ENCODE peak calls at places on chromosomes 5 and 9, in four cellular contexts. N is stimulated activated naive B cell treated with anti-CD40 and anti-IgM and Interleukin-4, amounts not matched to agents 10 μg/mL and 1 μg/mL and 100 μg/mL, for 72 hours; M is mucosa of descending colon; A is C1 segment of cervical spinal cord. K is an unnamed sample.
A peak's percentile ranks its signal among the peaks of the same experiment; 100 is the strongest.

GRCh38 chr9:101860920-101861319 is 122.5 kb upstream of the GRIN3A start:
- DNase-seq in M (no peak), N (no peak), A (no peak), K (no peak)

GRCh38 chr5:135576075-135576599 is 2.7 kb downstream of the CXCL14 start:
- DNase-seq in N (no peak), M (no peak), A (no peak), K (no peak)

GRCh38 chr5:124745367-124746251 is 830 bp downstream of the ZNF608 start:
- DNase-seq in M (no peak), N (no peak), A (no peak), K (no peak)

GRCh38 chr5:31993182-31993961 is 180.7 kb downstream of the GOLPH3 start:
- DNase-seq in M (no peak), N (no peak), A (no peak), K (no peak)

GRCh38 chr5:108251350-108251749 is 130.5 kb downstream of the FBXL17 start:
- DNase-seq in A (no peak), N (no peak), M (no peak), K (no peak)

GRCh38 chr5:19880859-19881436 is 107.1 kb downstream of the CDH18 start:
- DNase-seq in M (no peak), N (no peak), A (no peak), K (no peak)

GRCh38 chr5:68543212-68543611 is 327.7 kb downstream of the PIK3R1 start:
- DNase-seq in M (no peak), N (no peak), A (no peak), K (peak; percentile 22)

GRCh38 chr9:133731876-133732321 is 6.3 kb downstream of the SARDH start:
- DNase-seq in M (no peak), N (no peak), A (no peak), K (no peak)

GRCh38 chr5:178114325-178115135 is 1.2 kb downstream of the N4BP3 start:
- DNase-seq in A (no peak), N (peak; percentile 53), M (peak; percentile 68), K (peak; percentile 49)

GRCh38 chr5:124871299-124871698 is 124.9 kb upstream of the ZNF608 start:
- DNase-seq in M (no peak), N (no peak), A (no peak), K (no peak)

GRCh38 chr9:91954841-91955471 is 4.9 kb upstream of the ROR2 start:
- DNase-seq in M (peak; percentile 31), N (no peak), A (no peak), K (peak; percentile 31)

GRCh38 chr5:40984884-40985283 is 75.6 kb downstream of the C7 start:
- DNase-seq in A (no peak), N (no peak), M (no peak), K (no peak)

GRCh38 chr5:65721050-65721774 is 697 bp downstream of the SGTB start:
- DNase-seq in N (peak; percentile 8), A (peak; percentile 32), M (peak; percentile 60), K (peak; percentile 45)

GRCh38 chr9:81028504-81028903 is 660.8 kb downstream of the TLE1 start:
- DNase-seq in A (no peak), N (no peak), M (no peak), K (no peak)

GRCh38 chr5:151741678-151742423 is 16.6 kb downstream of the ATOX1 start:
- DNase-seq in N (no peak), M (no peak), A (no peak), K (no peak)

GRCh38 chr5:54713923-54714581 is 196.5 kb downstream of the SNX18 start:
- DNase-seq in A (no peak), N (no peak), M (no peak), K (no peak)

GRCh38 chr5:78896128-78896527 is 89.0 kb downstream of the ARSB start:
- DNase-seq in N (no peak), A (no peak), M (no peak), K (no peak)

GRCh38 chr9:79975471-79976316 is 403.9 kb downstream of the TLE4 start:
- DNase-seq in N (no peak), A (no peak), M (peak; percentile 28), K (no peak)

GRCh38 chr9:124602204-124602603 is 95.0 kb upstream of the NR5A1 start:
- DNase-seq in A (no peak), M (no peak), N (no peak), K (no peak)

GRCh38 chr5:91194861-91195460 is 188.2 kb downstream of the ARRDC3 start:
- DNase-seq in N (no peak), M (peak; percentile 45), A (no peak), K (no peak)

GRCh38 chr5:144017119-144017518 is 153.3 kb downstream of the YIPF5 start:
- DNase-seq in M (no peak), N (no peak), A (no peak), K (no peak)

GRCh38 chr9:114856942-114857315 is 51.1 kb upstream of the TNFSF15 start:
- DNase-seq in A (no peak), M (no peak), N (no peak), K (no peak)

GRCh38 chr9:128475867-128476266 is 20.1 kb downstream of the ODF2 start:
- DNase-seq in M (no peak), A (no peak), N (no peak), K (no peak)

GRCh38 chr5:116130976-116131375 is 46.2 kb downstream of the COMMD10 start:
- DNase-seq in N (no peak), A (no peak), M (no peak), K (no peak)

GRCh38 chr5:57538341-57538955 is 55.8 kb upstream of the ACTBL2 start:
- DNase-seq in A (no peak), M (no peak), N (no peak), K (no peak)

GRCh38 chr9:114696814-114697544 is 15.0 kb upstream of the TEX48 start:
- DNase-seq in M (no peak), A (no peak), N (peak; percentile 60), K (no peak)

GRCh38 chr5:105836263-105836662 is 1834.5 kb downstream of the EFNA5 start:
- DNase-seq in M (no peak), N (no peak), A (no peak), K (no peak)

GRCh38 chr9:95250462-95251058 is 66.9 kb downstream of the FANCC start:
- DNase-seq in M (no peak), A (no peak), N (no peak), K (no peak)

GRCh38 chr5:106876665-106877194 is 794.0 kb downstream of the EFNA5 start:
- DNase-seq in M (peak; percentile 10), A (no peak), N (no peak), K (no peak)

GRCh38 chr5:81450940-81451339 is 57.0 kb upstream of the ACOT12 start:
- DNase-seq in A (no peak), N (no peak), M (no peak), K (no peak)

GRCh38 chr9:114588671-114589526 is 1.3 kb downstream of the ATP6V1G1 start:
- DNase-seq in M (no peak), N (no peak), A (no peak), K (peak; percentile 50)

GRCh38 chr9:107971241-107971640 is 481.7 kb upstream of the KLF4 start:
- DNase-seq in M (no peak), N (no peak), A (no peak), K (no peak)

GRCh38 chr9:99173570-99174504 is 47.9 kb downstream of the ALG2 start:
- DNase-seq in N (no peak), A (no peak), M (no peak), K (no peak)

GRCh38 chr5:136906545-136906944 is 541.2 kb upstream of the TRPC7 start:
- DNase-seq in A (no peak), M (no peak), N (no peak), K (no peak)

GRCh38 chr9:88874391-88874790 is 116.9 kb upstream of the S1PR3 start:
- DNase-seq in M (no peak), A (no peak), N (no peak), K (no peak)

GRCh38 chr9:22257026-22257425 is 189.6 kb upstream of the DMRTA1 start:
- DNase-seq in N (no peak), M (no peak), A (no peak), K (no peak)

GRCh38 chr5:54384356-54384933 is 71.1 kb upstream of the HSPB3 start:
- DNase-seq in A (no peak), N (no peak), M (no peak), K (no peak)